ENCODE peak calls at places on chromosomes 1 and 21, in four cellular contexts. One of them, this sample, is unnamed.
A peak's percentile ranks its signal among the peaks of the same experiment; 100 is the strongest.

GRCh38 chr1:69451196-69451595 is 116.5 kb upstream of the LRRC7 start:
- DNase-seq in CD4-positive, alpha-beta memory T cell: no peak
- DNase-seq in endothelial cell of umbilical vein: no peak
- DNase-seq in ascending aorta: no peak
- DNase-seq in this sample: no peak

GRCh38 chr1:27135920-27136551 is 18.9 kb downstream of the SLC9A1 start:
- DNase-seq in endothelial cell of umbilical vein: no peak
- DNase-seq in ascending aorta: no peak
- DNase-seq in CD4-positive, alpha-beta memory T cell: no peak
- DNase-seq in this sample: no peak

GRCh38 chr1:183869671-183870070 is 64.8 kb downstream of the RGL1 start:
- DNase-seq in CD4-positive, alpha-beta memory T cell: no peak
- DNase-seq in endothelial cell of umbilical vein: no peak
- DNase-seq in ascending aorta: no peak
- DNase-seq in this sample: no peak

GRCh38 chr1:185245466-185245865 is 71.6 kb downstream of the IVNS1ABP start:
- DNase-seq in CD4-positive, alpha-beta memory T cell: no peak
- DNase-seq in endothelial cell of umbilical vein: no peak
- DNase-seq in ascending aorta: no peak
- DNase-seq in this sample: no peak

GRCh38 chr1:220682901-220683576 is 7.1 kb upstream of the C1orf115 start:
- DNase-seq in ascending aorta: no peak
- DNase-seq in endothelial cell of umbilical vein: no peak
- DNase-seq in CD4-positive, alpha-beta memory T cell: no peak
- DNase-seq in this sample: no peak

GRCh38 chr1:58783090-58783992 is 506 bp downstream of the JUN start:
- DNase-seq in endothelial cell of umbilical vein: peak; percentile 63
- DNase-seq in CD4-positive, alpha-beta memory T cell: peak; percentile 65
- DNase-seq in ascending aorta: peak; percentile 80
- DNase-seq in this sample: peak; percentile 71

GRCh38 chr1:8599813-8600212 is 217.6 kb downstream of the RERE start:
- DNase-seq in endothelial cell of umbilical vein: no peak
- DNase-seq in ascending aorta: no peak
- DNase-seq in CD4-positive, alpha-beta memory T cell: no peak
- DNase-seq in this sample: no peak

GRCh38 chr1:43007377-43008105 is 48.9 kb upstream of the SLC2A1 start:
- DNase-seq in ascending aorta: no peak
- DNase-seq in CD4-positive, alpha-beta memory T cell: no peak
- DNase-seq in endothelial cell of umbilical vein: no peak
- DNase-seq in this sample: no peak

GRCh38 chr1:31651025-31651424 is 6.3 kb upstream of the PEF1 start:
- DNase-seq in CD4-positive, alpha-beta memory T cell: no peak
- DNase-seq in ascending aorta: no peak
- DNase-seq in endothelial cell of umbilical vein: no peak
- DNase-seq in this sample: no peak

GRCh38 chr1:64476251-64476952 is 6.5 kb downstream of the CACHD1 start:
- DNase-seq in CD4-positive, alpha-beta memory T cell: no peak
- DNase-seq in ascending aorta: peak; percentile 71
- DNase-seq in endothelial cell of umbilical vein: peak; percentile 93
- DNase-seq in this sample: no peak

GRCh38 chr1:53807916-53808315 is 30.2 kb downstream of the NDC1 start:
- DNase-seq in endothelial cell of umbilical vein: no peak
- DNase-seq in ascending aorta: no peak
- DNase-seq in CD4-positive, alpha-beta memory T cell: no peak
- DNase-seq in this sample: no peak

GRCh38 chr1:12272770-12273169 is 42.9 kb downstream of the VPS13D start:
- DNase-seq in CD4-positive, alpha-beta memory T cell: no peak
- DNase-seq in endothelial cell of umbilical vein: no peak
- DNase-seq in ascending aorta: no peak
- DNase-seq in this sample: no peak

GRCh38 chr1:43632135-43632670 is 17.7 kb upstream of the KDM4A start:
- DNase-seq in CD4-positive, alpha-beta memory T cell: no peak
- DNase-seq in ascending aorta: no peak
- DNase-seq in endothelial cell of umbilical vein: no peak
- DNase-seq in this sample: no peak

GRCh38 chr1:186535388-186536133 is 74.6 kb upstream of the PDC start:
- DNase-seq in endothelial cell of umbilical vein: peak; percentile 96
- DNase-seq in CD4-positive, alpha-beta memory T cell: no peak
- DNase-seq in ascending aorta: no peak
- DNase-seq in this sample: no peak

GRCh38 chr1:93016171-93016570 is 54.9 kb upstream of the DIPK1A start:
- DNase-seq in CD4-positive, alpha-beta memory T cell: no peak
- DNase-seq in ascending aorta: no peak
- DNase-seq in endothelial cell of umbilical vein: no peak
- DNase-seq in this sample: no peak

GRCh38 chr21:25515484-25516405 is 91.5 kb downstream of the MRPL39 start:
- DNase-seq in ascending aorta: no peak
- DNase-seq in endothelial cell of umbilical vein: no peak
- DNase-seq in CD4-positive, alpha-beta memory T cell: no peak
- DNase-seq in this sample: no peak

GRCh38 chr1:91736999-91737615 is 148.8 kb downstream of the TGFBR3 start:
- DNase-seq in endothelial cell of umbilical vein: peak; percentile 34
- DNase-seq in CD4-positive, alpha-beta memory T cell: no peak
- DNase-seq in ascending aorta: peak; percentile 81
- DNase-seq in this sample: no peak

GRCh38 chr1:60621524-60621923 is 460.8 kb upstream of the NFIA start:
- DNase-seq in CD4-positive, alpha-beta memory T cell: no peak
- DNase-seq in ascending aorta: no peak
- DNase-seq in endothelial cell of umbilical vein: peak; percentile 90
- DNase-seq in this sample: no peak

GRCh38 chr1:2972879-2973575 is 48.2 kb upstream of the ACTRT2 start:
- DNase-seq in ascending aorta: peak; percentile 57
- DNase-seq in CD4-positive, alpha-beta memory T cell: no peak
- DNase-seq in endothelial cell of umbilical vein: no peak
- DNase-seq in this sample: no peak

GRCh38 chr1:230820568-230820967 is 47.8 kb downstream of the C1orf198 start:
- DNase-seq in endothelial cell of umbilical vein: no peak
- DNase-seq in CD4-positive, alpha-beta memory T cell: no peak
- DNase-seq in ascending aorta: no peak
- DNase-seq in this sample: no peak

GRCh38 chr1:38962113-38962512 is 20.5 kb upstream of the RHBDL2 start:
- DNase-seq in CD4-positive, alpha-beta memory T cell: no peak
- DNase-seq in ascending aorta: no peak
- DNase-seq in endothelial cell of umbilical vein: no peak
- DNase-seq in this sample: no peak

GRCh38 chr1:165914136-165914798 is 86.9 kb downstream of the UCK2 start:
- DNase-seq in endothelial cell of umbilical vein: peak; percentile 86
- DNase-seq in CD4-positive, alpha-beta memory T cell: peak; percentile 69
- DNase-seq in ascending aorta: peak; percentile 84
- DNase-seq in this sample: no peak

GRCh38 chr1:48674641-48675040 is 102.0 kb downstream of the BEND5 start:
- DNase-seq in ascending aorta: no peak
- DNase-seq in endothelial cell of umbilical vein: no peak
- DNase-seq in CD4-positive, alpha-beta memory T cell: no peak
- DNase-seq in this sample: no peak

GRCh38 chr1:45009956-45010854 is 919 bp downstream of the HECTD3 start:
- DNase-seq in ascending aorta: no peak
- DNase-seq in endothelial cell of umbilical vein: peak; percentile 24
- DNase-seq in CD4-positive, alpha-beta memory T cell: peak; percentile 26
- DNase-seq in this sample: no peak

GRCh38 chr1:47872871-47873270 is 124.3 kb downstream of the TRABD2B start:
- DNase-seq in CD4-positive, alpha-beta memory T cell: no peak
- DNase-seq in endothelial cell of umbilical vein: no peak
- DNase-seq in ascending aorta: no peak
- DNase-seq in this sample: no peak

GRCh38 chr1:53025034-53025777 is 36.8 kb upstream of the PODN start:
- DNase-seq in ascending aorta: peak; percentile 64
- DNase-seq in CD4-positive, alpha-beta memory T cell: no peak
- DNase-seq in endothelial cell of umbilical vein: peak; percentile 13
- DNase-seq in this sample: no peak

GRCh38 chr1:44924835-44925464 is 61.4 kb downstream of the EIF2B3 start:
- DNase-seq in ascending aorta: no peak
- DNase-seq in endothelial cell of umbilical vein: peak; percentile 93
- DNase-seq in CD4-positive, alpha-beta memory T cell: no peak
- DNase-seq in this sample: no peak

GRCh38 chr1:65025794-65026193 is 59.4 kb upstream of the JAK1 start:
- DNase-seq in CD4-positive, alpha-beta memory T cell: no peak
- DNase-seq in endothelial cell of umbilical vein: no peak
- DNase-seq in ascending aorta: no peak
- DNase-seq in this sample: no peak

GRCh38 chr1:13922440-13922839 is 222.5 kb downstream of the PRDM2 start:
- DNase-seq in CD4-positive, alpha-beta memory T cell: no peak
- DNase-seq in ascending aorta: no peak
- DNase-seq in endothelial cell of umbilical vein: no peak
- DNase-seq in this sample: no peak

GRCh38 chr1:214043167-214043566 is 55.4 kb downstream of the PROX1 start:
- DNase-seq in ascending aorta: no peak
- DNase-seq in endothelial cell of umbilical vein: no peak
- DNase-seq in CD4-positive, alpha-beta memory T cell: no peak
- DNase-seq in this sample: no peak

GRCh38 chr1:11802973-11803885 is 2.5 kb downstream of the MTHFR start:
- DNase-seq in endothelial cell of umbilical vein: peak; percentile 97
- DNase-seq in ascending aorta: peak; percentile 97
- DNase-seq in CD4-positive, alpha-beta memory T cell: peak; percentile 69
- DNase-seq in this sample: peak; percentile 49

GRCh38 chr1:6603851-6604558 is 1.3 kb upstream of the KLHL21 start:
- DNase-seq in endothelial cell of umbilical vein: peak; percentile 91
- DNase-seq in ascending aorta: peak; percentile 97
- DNase-seq in CD4-positive, alpha-beta memory T cell: no peak
- DNase-seq in this sample: no peak

GRCh38 chr1:61975621-61976020 is 219.0 kb upstream of the L1TD1 start:
- DNase-seq in CD4-positive, alpha-beta memory T cell: no peak
- DNase-seq in ascending aorta: no peak
- DNase-seq in endothelial cell of umbilical vein: no peak
- DNase-seq in this sample: no peak

GRCh38 chr1:52663716-52664115 is 30.7 kb downstream of the SHISAL2A start:
- DNase-seq in CD4-positive, alpha-beta memory T cell: no peak
- DNase-seq in endothelial cell of umbilical vein: no peak
- DNase-seq in ascending aorta: no peak
- DNase-seq in this sample: no peak

GRCh38 chr1:178577882-178578281 is 65.0 kb downstream of the TEX35 start:
- DNase-seq in endothelial cell of umbilical vein: no peak
- DNase-seq in CD4-positive, alpha-beta memory T cell: no peak
- DNase-seq in ascending aorta: no peak
- DNase-seq in this sample: no peak

GRCh38 chr1:179164494-179164893 is 65.0 kb downstream of the ABL2 start:
- DNase-seq in CD4-positive, alpha-beta memory T cell: no peak
- DNase-seq in endothelial cell of umbilical vein: peak; percentile 52
- DNase-seq in ascending aorta: no peak
- DNase-seq in this sample: no peak

GRCh38 chr1:185314416-185314815 is 2.6 kb downstream of the IVNS1ABP start:
- DNase-seq in ascending aorta: no peak
- DNase-seq in CD4-positive, alpha-beta memory T cell: no peak
- DNase-seq in endothelial cell of umbilical vein: peak; percentile 41
- DNase-seq in this sample: no peak

GRCh38 chr1:78081980-78082860 is 36.5 kb downstream of the GIPC2 start:
- DNase-seq in endothelial cell of umbilical vein: peak; percentile 53
- DNase-seq in CD4-positive, alpha-beta memory T cell: no peak
- DNase-seq in ascending aorta: no peak
- DNase-seq in this sample: no peak

GRCh38 chr1:151314137-151314875 is 12.9 kb downstream of the PI4KB start:
- DNase-seq in endothelial cell of umbilical vein: peak; percentile 85
- DNase-seq in ascending aorta: peak; percentile 87
- DNase-seq in CD4-positive, alpha-beta memory T cell: no peak
- DNase-seq in this sample: no peak
- H3K4me1 ChIP-seq in endothelial cell of umbilical vein: peaks cover 37% of the 10 kb centered on the region
- H3K4me1 ChIP-seq in ascending aorta: peaks cover 9% of the 10 kb centered on the region
- H3K4me1 ChIP-seq in CD4-positive, alpha-beta memory T cell: peaks cover 37% of the 10 kb centered on the region
- H3K4me1 ChIP-seq in this sample: peaks cover 66% of the 10 kb centered on the region

GRCh38 chr1:160129966-160130365 is 14.4 kb downstream of the ATP1A2 start:
- DNase-seq in CD4-positive, alpha-beta memory T cell: no peak
- DNase-seq in ascending aorta: no peak
- DNase-seq in endothelial cell of umbilical vein: no peak
- DNase-seq in this sample: no peak
- H3K27ac ChIP-seq in CD4-positive, alpha-beta memory T cell: no peak overlapping the region
- H3K27ac ChIP-seq in ascending aorta: peak overlapping the region; percentile 86
- H3K27ac ChIP-seq in endothelial cell of umbilical vein: no peak overlapping the region
- H3K27ac ChIP-seq in this sample: peak overlapping the region; percentile 74

DNA sequence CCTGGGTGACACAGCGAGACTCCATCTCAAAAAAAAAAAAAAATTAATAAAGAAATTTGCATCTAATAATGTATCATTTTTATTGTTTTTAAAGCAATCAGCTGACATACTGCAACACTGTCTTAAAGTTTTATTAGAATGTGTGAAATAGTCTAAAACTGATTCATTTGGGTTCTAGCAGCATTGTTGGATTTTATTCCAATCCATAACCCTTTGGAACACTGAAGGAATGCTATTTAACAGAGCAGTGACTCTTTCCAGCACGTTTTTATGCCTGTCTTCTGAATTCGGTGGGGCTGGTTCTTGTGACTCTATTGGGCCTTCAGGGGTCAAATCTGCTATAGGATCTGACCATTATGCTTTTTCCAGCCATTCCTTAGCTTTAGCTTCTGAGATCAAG is 18.2 kb upstream of the FMO4 start:
- DNase-seq in endothelial cell of umbilical vein: no peak
- DNase-seq in ascending aorta: no peak
- DNase-seq in CD4-positive, alpha-beta memory T cell: no peak
- DNase-seq in this sample: no peak
- H3K4me1 ChIP-seq in endothelial cell of umbilical vein: no peaks in the 10 kb centered on the region
- H3K4me1 ChIP-seq in ascending aorta: no peaks in the 10 kb centered on the region
- H3K4me1 ChIP-seq in CD4-positive, alpha-beta memory T cell: no peaks in the 10 kb centered on the region
- H3K4me1 ChIP-seq in this sample: no peaks in the 10 kb centered on the region

GRCh38 chr1:19478241-19478780 is 7.0 kb downstream of the CAPZB start:
- DNase-seq in CD4-positive, alpha-beta memory T cell: no peak
- DNase-seq in endothelial cell of umbilical vein: no peak
- DNase-seq in ascending aorta: no peak
- DNase-seq in this sample: no peak
- H3K27ac ChIP-seq in CD4-positive, alpha-beta memory T cell: peak overlapping the region; percentile 80
- H3K27ac ChIP-seq in endothelial cell of umbilical vein: peak overlapping the region; percentile 58
- H3K27ac ChIP-seq in ascending aorta: peak overlapping the region; percentile 12
- H3K27ac ChIP-seq in this sample: peak overlapping the region; percentile 38

GRCh38 chr21:45000637-45001133 is 60.9 kb downstream of the SLX9 start:
- DNase-seq in endothelial cell of umbilical vein: no peak
- DNase-seq in ascending aorta: no peak
- DNase-seq in CD4-positive, alpha-beta memory T cell: no peak
- DNase-seq in this sample: no peak

GRCh38 chr21:45001134-45002095 is 61.6 kb downstream of the SLX9 start:
- DNase-seq in endothelial cell of umbilical vein: peak; percentile 76
- DNase-seq in CD4-positive, alpha-beta memory T cell: no peak
- DNase-seq in ascending aorta: peak; percentile 93
- DNase-seq in this sample: no peak

GRCh38 chr21:45004059-45004422 is 64.2 kb downstream of the SLX9 start:
- DNase-seq in endothelial cell of umbilical vein: no peak
- DNase-seq in ascending aorta: peak; percentile 52
- DNase-seq in CD4-positive, alpha-beta memory T cell: no peak
- DNase-seq in this sample: no peak

GRCh38 chr21:45003331-45004058 is 63.7 kb downstream of the SLX9 start:
- DNase-seq in CD4-positive, alpha-beta memory T cell: no peak
- DNase-seq in ascending aorta: peak; percentile 66
- DNase-seq in endothelial cell of umbilical vein: no peak
- DNase-seq in this sample: no peak

GRCh38 chr21:45002381-45003204 is 62.8 kb downstream of the SLX9 start:
- DNase-seq in endothelial cell of umbilical vein: no peak
- DNase-seq in CD4-positive, alpha-beta memory T cell: no peak
- DNase-seq in ascending aorta: peak; percentile 61
- DNase-seq in this sample: no peak
- H3K4me1 ChIP-seq in endothelial cell of umbilical vein: peaks cover 17% of the 10 kb centered on the region
- H3K4me1 ChIP-seq in CD4-positive, alpha-beta memory T cell: no peaks in the 10 kb centered on the region
- H3K4me1 ChIP-seq in ascending aorta: peaks cover 17% of the 10 kb centered on the region
- H3K4me1 ChIP-seq in this sample: peaks cover 22% of the 10 kb centered on the region